ENCODE peak calls at places on chromosome 19, in ten cellular contexts. One of them, this sample, is unnamed.

GRCh38 chr19:22532388-22533310 is 101.5 kb upstream of the ZNF492 start:
- DNase-seq in K562: no peak
- DNase-seq in fibroblast of villous mesenchyme: no peak
- DNase-seq in Peyer's patch: no peak
- DNase-seq in cardiac fibroblast: no peak
- DNase-seq in fibroblast of mammary gland: no peak
- DNase-seq in uterus: peak; percentile 96
- DNase-seq in AG04450: no peak
- DNase-seq in adrenal gland: peak; percentile 16
- DNase-seq in psoas muscle: peak; percentile 31
- DNase-seq in this sample: no peak

GRCh38 chr19:15091918-15092753 is 10.1 kb downstream of the OR1I1 start:
- DNase-seq in K562: no peak
- DNase-seq in fibroblast of villous mesenchyme: peak; percentile 77
- DNase-seq in Peyer's patch: no peak
- DNase-seq in cardiac fibroblast: peak; percentile 83
- DNase-seq in fibroblast of mammary gland: peak; percentile 76
- DNase-seq in uterus: peak; percentile 49
- DNase-seq in AG04450: peak; percentile 39
- DNase-seq in adrenal gland: peak; percentile 43
- DNase-seq in psoas muscle: no peak
- DNase-seq in this sample: peak; percentile 13

GRCh38 chr19:51681286-51681956 is 11.7 kb upstream of the SPACA6 start:
- DNase-seq in K562: no peak
- DNase-seq in fibroblast of villous mesenchyme: peak; percentile 82
- DNase-seq in Peyer's patch: no peak
- DNase-seq in cardiac fibroblast: peak; percentile 42
- DNase-seq in fibroblast of mammary gland: no peak
- DNase-seq in uterus: no peak
- DNase-seq in AG04450: no peak
- DNase-seq in adrenal gland: no peak
- DNase-seq in psoas muscle: no peak
- DNase-seq in this sample: no peak

GRCh38 chr19:4431808-4432674 is 25.6 kb downstream of the UBXN6 start:
- DNase-seq in K562: no peak
- DNase-seq in fibroblast of villous mesenchyme: no peak
- DNase-seq in Peyer's patch: no peak
- DNase-seq in cardiac fibroblast: no peak
- DNase-seq in fibroblast of mammary gland: no peak
- DNase-seq in uterus: no peak
- DNase-seq in AG04450: no peak
- DNase-seq in adrenal gland: peak; percentile 31
- DNase-seq in psoas muscle: no peak
- DNase-seq in this sample: no peak

GRCh38 chr19:34677386-34678084 is at the start of gene ZNF302:
- DNase-seq in K562: peak; percentile 19
- DNase-seq in fibroblast of villous mesenchyme: peak; percentile 98
- DNase-seq in Peyer's patch: peak; percentile 97
- DNase-seq in cardiac fibroblast: peak; percentile 99
- DNase-seq in fibroblast of mammary gland: peak; percentile 96
- DNase-seq in uterus: peak; percentile 96
- DNase-seq in AG04450: peak; percentile 94
- DNase-seq in adrenal gland: peak; percentile 98
- DNase-seq in psoas muscle: peak; percentile 97
- DNase-seq in this sample: peak; percentile 68

GRCh38 chr19:30754162-30754561 is 382.0 kb downstream of the ZNF536 start:
- DNase-seq in K562: no peak
- DNase-seq in fibroblast of villous mesenchyme: no peak
- DNase-seq in Peyer's patch: no peak
- DNase-seq in cardiac fibroblast: no peak
- DNase-seq in fibroblast of mammary gland: no peak
- DNase-seq in uterus: no peak
- DNase-seq in AG04450: no peak
- DNase-seq in adrenal gland: no peak
- DNase-seq in psoas muscle: no peak
- DNase-seq in this sample: no peak

GRCh38 chr19:12806242-12807131 is at the start of gene RNASEH2A:
- DNase-seq in K562: peak; percentile 92
- DNase-seq in fibroblast of villous mesenchyme: peak; percentile 89
- DNase-seq in Peyer's patch: peak; percentile 93
- DNase-seq in cardiac fibroblast: peak; percentile 92
- DNase-seq in fibroblast of mammary gland: peak; percentile 87
- DNase-seq in uterus: peak; percentile 85
- DNase-seq in AG04450: peak; percentile 63
- DNase-seq in adrenal gland: peak; percentile 87
- DNase-seq in psoas muscle: peak; percentile 91
- DNase-seq in this sample: no peak

GRCh38 chr19:2524840-2525723 is 49.2 kb downstream of the GADD45B start:
- DNase-seq in K562: no peak
- DNase-seq in fibroblast of villous mesenchyme: peak; percentile 57
- DNase-seq in Peyer's patch: no peak
- DNase-seq in cardiac fibroblast: peak; percentile 88
- DNase-seq in fibroblast of mammary gland: peak; percentile 87
- DNase-seq in uterus: no peak
- DNase-seq in AG04450: no peak
- DNase-seq in adrenal gland: peak; percentile 64
- DNase-seq in psoas muscle: peak; percentile 70
- DNase-seq in this sample: no peak

GRCh38 chr19:53037101-53038097 is 7.1 kb upstream of the ERVV-2 start:
- DNase-seq in K562: peak; percentile 47
- DNase-seq in fibroblast of villous mesenchyme: peak; percentile 62
- DNase-seq in Peyer's patch: no peak
- DNase-seq in cardiac fibroblast: peak; percentile 84
- DNase-seq in fibroblast of mammary gland: peak; percentile 40
- DNase-seq in uterus: no peak
- DNase-seq in AG04450: no peak
- DNase-seq in adrenal gland: peak; percentile 35
- DNase-seq in psoas muscle: no peak
- DNase-seq in this sample: no peak

GRCh38 chr19:48194041-48194871 is 23.8 kb downstream of the ZSWIM9 start:
- DNase-seq in K562: no peak
- DNase-seq in fibroblast of villous mesenchyme: no peak
- DNase-seq in Peyer's patch: no peak
- DNase-seq in cardiac fibroblast: peak; percentile 27
- DNase-seq in fibroblast of mammary gland: no peak
- DNase-seq in uterus: no peak
- DNase-seq in AG04450: no peak
- DNase-seq in adrenal gland: no peak
- DNase-seq in psoas muscle: no peak
- DNase-seq in this sample: no peak
- TF ChIP-seq CTCF in K562: peak; percentile 47
- TF ChIP-seq CTCF in fibroblast of villous mesenchyme: peak; percentile 46
- TF ChIP-seq CTCF in Peyer's patch: peak; percentile 27
- TF ChIP-seq CTCF in cardiac fibroblast: peak; percentile 64
- TF ChIP-seq CTCF in fibroblast of mammary gland: peak; percentile 58
- TF ChIP-seq CTCF in uterus: no peak
- TF ChIP-seq CTCF in AG04450: peak; percentile 64
- TF ChIP-seq CTCF in adrenal gland: peak; percentile 50
- TF ChIP-seq CTCF in psoas muscle: peak; percentile 26
- TF ChIP-seq CTCF in this sample: peak; percentile 61

DNA sequence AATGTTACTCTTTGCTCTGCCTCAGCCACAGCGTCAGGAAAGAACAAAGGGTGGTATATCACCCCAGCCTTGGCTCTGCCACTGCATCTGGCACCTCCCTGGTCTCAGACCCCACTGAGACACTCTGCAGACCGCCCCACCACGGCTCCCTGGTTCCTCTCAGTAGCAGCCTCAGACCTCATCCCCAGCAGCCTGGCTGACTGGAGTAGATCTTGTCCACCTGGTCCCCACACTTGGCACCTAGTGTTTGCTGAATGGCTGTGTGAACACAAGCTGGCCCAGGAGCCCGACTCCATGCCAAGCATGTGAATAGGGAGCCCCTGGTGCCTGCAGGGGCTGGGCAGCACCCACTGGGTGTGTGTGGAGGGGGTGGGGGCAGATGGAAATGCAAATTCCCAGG is 2.1 kb upstream of the TM6SF2 start:
- DNase-seq in K562: no peak
- DNase-seq in fibroblast of villous mesenchyme: no peak
- DNase-seq in Peyer's patch: no peak
- DNase-seq in cardiac fibroblast: no peak
- DNase-seq in fibroblast of mammary gland: no peak
- DNase-seq in uterus: no peak
- DNase-seq in AG04450: no peak
- DNase-seq in adrenal gland: no peak
- DNase-seq in psoas muscle: no peak
- DNase-seq in this sample: no peak
- H3K4me3 ChIP-seq in K562: no peak overlapping the region
- H3K4me3 ChIP-seq in fibroblast of villous mesenchyme: no peak overlapping the region
- H3K4me3 ChIP-seq in Peyer's patch: no peak overlapping the region
- H3K4me3 ChIP-seq in cardiac fibroblast: no peak overlapping the region
- H3K4me3 ChIP-seq in fibroblast of mammary gland: no peak overlapping the region
- H3K4me3 ChIP-seq in uterus: no peak overlapping the region
- H3K4me3 ChIP-seq in AG04450: no peak overlapping the region
- H3K4me3 ChIP-seq in adrenal gland: no peak overlapping the region
- H3K4me3 ChIP-seq in psoas muscle: no peak overlapping the region
- H3K4me3 ChIP-seq in this sample: no peak overlapping the region

GRCh38 chr19:11381535-11382369 is 2.4 kb downstream of the EPOR start:
- DNase-seq in K562: no peak
- DNase-seq in fibroblast of villous mesenchyme: peak; percentile 86
- DNase-seq in Peyer's patch: no peak
- DNase-seq in cardiac fibroblast: peak; percentile 96
- DNase-seq in fibroblast of mammary gland: peak; percentile 93
- DNase-seq in uterus: no peak
- DNase-seq in AG04450: no peak
- DNase-seq in adrenal gland: peak; percentile 89
- DNase-seq in psoas muscle: peak; percentile 73
- DNase-seq in this sample: no peak
- TF ChIP-seq CTCF in K562: peak; percentile 35
- TF ChIP-seq CTCF in fibroblast of villous mesenchyme: no peak
- TF ChIP-seq CTCF in Peyer's patch: no peak
- TF ChIP-seq CTCF in cardiac fibroblast: peak; percentile 39
- TF ChIP-seq CTCF in fibroblast of mammary gland: peak; percentile 2
- TF ChIP-seq CTCF in uterus: no peak
- TF ChIP-seq CTCF in AG04450: peak; percentile 16
- TF ChIP-seq CTCF in adrenal gland: no peak
- TF ChIP-seq CTCF in psoas muscle: no peak
- TF ChIP-seq CTCF in this sample: peak; percentile 44

DNA sequence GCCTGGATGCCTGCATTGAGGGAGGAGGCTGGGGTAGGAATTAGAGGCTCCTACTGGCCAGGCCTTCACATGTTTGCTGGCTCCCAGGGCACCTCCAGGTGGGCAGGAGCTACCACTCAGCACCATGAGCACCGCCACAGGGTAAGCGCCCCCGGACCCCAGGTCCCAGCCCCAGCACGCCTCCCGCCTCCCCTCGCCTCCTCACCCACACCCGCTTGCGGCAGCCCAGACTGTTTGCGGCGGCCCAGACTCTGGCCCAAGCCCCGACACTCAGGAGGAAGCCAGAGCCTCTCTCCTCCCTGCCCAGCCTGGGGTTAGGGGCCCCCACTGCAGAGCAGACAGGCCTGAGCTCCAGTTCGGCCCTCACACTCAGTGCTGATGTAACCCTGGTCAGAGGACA is 652 bp downstream of the EPS8L1 start:
- DNase-seq in K562: no peak
- DNase-seq in fibroblast of villous mesenchyme: no peak
- DNase-seq in Peyer's patch: no peak
- DNase-seq in cardiac fibroblast: no peak
- DNase-seq in fibroblast of mammary gland: no peak
- DNase-seq in uterus: no peak
- DNase-seq in AG04450: no peak
- DNase-seq in adrenal gland: no peak
- DNase-seq in psoas muscle: no peak
- DNase-seq in this sample: no peak
- H3K4me3 ChIP-seq in K562: no peak overlapping the region
- H3K4me3 ChIP-seq in fibroblast of villous mesenchyme: no peak overlapping the region
- H3K4me3 ChIP-seq in Peyer's patch: no peak overlapping the region
- H3K4me3 ChIP-seq in cardiac fibroblast: no peak overlapping the region
- H3K4me3 ChIP-seq in fibroblast of mammary gland: no peak overlapping the region
- H3K4me3 ChIP-seq in uterus: no peak overlapping the region
- H3K4me3 ChIP-seq in AG04450: no peak overlapping the region
- H3K4me3 ChIP-seq in adrenal gland: no peak overlapping the region
- H3K4me3 ChIP-seq in psoas muscle: no peak overlapping the region
- H3K4me3 ChIP-seq in this sample: no peak overlapping the region

GRCh38 chr19:9881720-9882119 is 46.6 kb downstream of the PIN1 start:
- DNase-seq in K562: no peak
- DNase-seq in fibroblast of villous mesenchyme: no peak
- DNase-seq in Peyer's patch: no peak
- DNase-seq in cardiac fibroblast: no peak
- DNase-seq in fibroblast of mammary gland: no peak
- DNase-seq in uterus: no peak
- DNase-seq in AG04450: no peak
- DNase-seq in adrenal gland: no peak
- DNase-seq in psoas muscle: no peak
- DNase-seq in this sample: no peak

GRCh38 chr19:9883764-9884163 is 48.6 kb downstream of the PIN1 start:
- DNase-seq in K562: no peak
- DNase-seq in fibroblast of villous mesenchyme: no peak
- DNase-seq in Peyer's patch: no peak
- DNase-seq in cardiac fibroblast: no peak
- DNase-seq in fibroblast of mammary gland: no peak
- DNase-seq in uterus: no peak
- DNase-seq in AG04450: no peak
- DNase-seq in adrenal gland: no peak
- DNase-seq in psoas muscle: no peak
- DNase-seq in this sample: no peak

GRCh38 chr19:9883231-9883758 is 48.2 kb downstream of the PIN1 start:
- DNase-seq in K562: no peak
- DNase-seq in fibroblast of villous mesenchyme: no peak
- DNase-seq in Peyer's patch: no peak
- DNase-seq in cardiac fibroblast: no peak
- DNase-seq in fibroblast of mammary gland: no peak
- DNase-seq in uterus: no peak
- DNase-seq in AG04450: no peak
- DNase-seq in adrenal gland: no peak
- DNase-seq in psoas muscle: no peak
- DNase-seq in this sample: no peak

GRCh38 chr19:9885077-9885552 is 50.0 kb downstream of the PIN1 start:
- DNase-seq in K562: no peak
- DNase-seq in fibroblast of villous mesenchyme: peak; percentile 20
- DNase-seq in Peyer's patch: no peak
- DNase-seq in cardiac fibroblast: peak; percentile 54
- DNase-seq in fibroblast of mammary gland: peak; percentile 70
- DNase-seq in uterus: peak; percentile 39
- DNase-seq in AG04450: no peak
- DNase-seq in adrenal gland: peak; percentile 43
- DNase-seq in psoas muscle: peak; percentile 44
- DNase-seq in this sample: no peak
- TF ChIP-seq CTCF in K562: no peak
- TF ChIP-seq CTCF in fibroblast of villous mesenchyme: peak; percentile 53
- TF ChIP-seq CTCF in Peyer's patch: no peak
- TF ChIP-seq CTCF in cardiac fibroblast: peak; percentile 57
- TF ChIP-seq CTCF in fibroblast of mammary gland: peak; percentile 56
- TF ChIP-seq CTCF in uterus: peak; percentile 58
- TF ChIP-seq CTCF in AG04450: peak; percentile 63
- TF ChIP-seq CTCF in adrenal gland: peak; percentile 19
- TF ChIP-seq CTCF in psoas muscle: peak; percentile 21
- TF ChIP-seq CTCF in this sample: peak; percentile 28

DNA sequence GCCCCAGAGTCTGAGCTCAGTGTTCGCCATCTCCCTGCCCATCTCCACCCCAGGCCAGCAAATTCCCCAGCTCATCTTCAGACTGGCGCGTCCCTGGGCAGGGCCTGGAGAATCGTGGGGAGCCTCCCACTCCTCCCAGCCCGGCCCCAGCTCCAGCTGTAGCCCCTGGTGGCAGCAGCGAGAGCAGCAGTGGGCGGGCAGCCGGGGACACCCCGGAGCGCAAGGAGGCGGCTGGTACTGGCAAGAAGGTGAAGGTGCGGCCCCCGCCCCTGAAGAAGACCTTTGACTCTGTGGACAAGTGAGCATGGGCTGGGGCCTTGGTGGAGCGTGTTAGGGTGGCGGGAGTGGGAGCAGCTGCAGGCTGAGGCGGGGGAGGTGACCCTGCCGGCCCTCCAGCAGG is 8.4 kb upstream of the PRR19 start:
- DNase-seq in K562: no peak
- DNase-seq in fibroblast of villous mesenchyme: no peak
- DNase-seq in Peyer's patch: no peak
- DNase-seq in cardiac fibroblast: no peak
- DNase-seq in fibroblast of mammary gland: no peak
- DNase-seq in uterus: no peak
- DNase-seq in AG04450: no peak
- DNase-seq in adrenal gland: no peak
- DNase-seq in psoas muscle: peak; percentile 14
- DNase-seq in this sample: no peak
- H3K4me3 ChIP-seq in K562: no peak overlapping the region
- H3K4me3 ChIP-seq in fibroblast of villous mesenchyme: no peak overlapping the region
- H3K4me3 ChIP-seq in Peyer's patch: no peak overlapping the region
- H3K4me3 ChIP-seq in cardiac fibroblast: no peak overlapping the region
- H3K4me3 ChIP-seq in fibroblast of mammary gland: no peak overlapping the region
- H3K4me3 ChIP-seq in uterus: no peak overlapping the region
- H3K4me3 ChIP-seq in AG04450: no peak overlapping the region
- H3K4me3 ChIP-seq in adrenal gland: no peak overlapping the region
- H3K4me3 ChIP-seq in psoas muscle: no peak overlapping the region
- H3K4me3 ChIP-seq in this sample: no peak overlapping the region